ENCODE peak calls at places on chromosomes 5 and 9, in four cellular contexts. L, Y, M and G are unnamed samples.

GRCh38 chr5:89178576-89178975 is 295.6 kb upstream of the MEF2C start:
- DNase-seq in L (no peak), Y (no peak), M (no peak), G (no peak)

GRCh38 chr5:76944638-76945037 is 8.2 kb upstream of the CRHBP start:
- DNase-seq in L (no peak), Y (no peak), M (no peak), G (no peak)

GRCh38 chr9:84670801-84671153 is 1.2 kb downstream of the NTRK2 start:
- DNase-seq in L (no peak), Y (no peak), M (no peak), G (no peak)

GRCh38 chr5:57717555-57717954 is 234.9 kb upstream of the ACTBL2 start:
- DNase-seq in L (no peak), Y (no peak), M (no peak), G (no peak)

GRCh38 chr9:124764774-124765438 is 6.2 kb downstream of the NR6A1 start:
- DNase-seq in L (no peak), Y (no peak), M (no peak), G (no peak)

GRCh38 chr5:998276-998974 is 10.2 kb upstream of the NKD2 start:
- DNase-seq in L (peak; percentile 58), Y (no peak), M (no peak), G (peak; percentile 21)

GRCh38 chr5:32157078-32157477 is 17.0 kb downstream of the GOLPH3 start:
- DNase-seq in L (no peak), Y (no peak), M (no peak), G (no peak)

GRCh38 chr9:118596374-118597015 is 772.7 kb downstream of the BRINP1 start:
- DNase-seq in L (no peak), Y (no peak), M (no peak), G (no peak)

GRCh38 chr5:28399211-28399610 is 1360.8 kb upstream of the CDH9 start:
- DNase-seq in L (no peak), Y (no peak), M (no peak), G (no peak)
- TF ChIP-seq CTCF in L (no peak), Y (no peak), M (no peak), G (no peak)

GRCh38 chr5:173204185-173204979 is 30.6 kb downstream of the NKX2-5 start:
- DNase-seq in L (no peak), Y (peak; percentile 48), M (no peak), G (no peak)
- TF ChIP-seq CTCF in L (peak; percentile 57), Y (peak; percentile 65), M (peak; percentile 53), G (no peak)

GRCh38 chr9:127204771-127205470 is 59.7 kb upstream of the GARNL3 start:
- DNase-seq in L (no peak), Y (peak; percentile 45), M (no peak), G (no peak)
- TF ChIP-seq CTCF in L (no peak), Y (peak; percentile 28), M (peak; percentile 10), G (no peak)

DNA sequence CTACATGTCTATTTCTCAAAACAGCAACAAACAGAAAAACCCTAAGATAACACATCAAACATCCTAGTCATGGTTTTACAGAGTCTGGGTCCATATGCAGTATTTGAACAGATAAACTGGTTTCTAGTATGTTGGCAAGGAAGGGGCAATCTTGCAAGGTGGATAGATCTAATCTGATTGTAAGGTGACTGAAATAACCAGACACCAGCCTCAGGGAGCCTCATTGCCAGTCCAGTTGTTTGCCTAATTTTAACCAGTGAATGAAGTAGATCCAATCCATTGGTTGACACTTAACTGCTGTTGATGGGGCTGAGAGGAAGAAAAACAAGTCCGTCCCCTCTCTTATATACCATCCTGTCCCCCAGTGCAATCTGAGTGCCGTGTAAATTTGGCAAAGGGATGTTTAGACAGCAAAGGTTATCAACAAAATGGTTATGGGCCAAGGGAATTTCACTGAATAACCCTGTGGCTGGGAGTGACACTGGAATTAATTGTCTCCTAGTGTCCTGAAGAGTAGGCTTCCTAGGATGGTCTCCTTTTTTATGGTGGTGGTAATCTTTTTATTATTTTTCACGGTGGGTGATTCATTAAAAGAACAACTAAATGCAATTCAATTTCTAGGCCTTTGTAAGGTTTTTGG is 244.1 kb downstream of the PIK3R1 start:
- DNase-seq in L (no peak), Y (no peak), M (no peak), G (no peak)
- TF ChIP-seq CTCF in L (no peak), Y (no peak), M (no peak), G (no peak)

GRCh38 chr9:1837453-1838084 is 177.6 kb upstream of the SMARCA2 start:
- DNase-seq in L (no peak), Y (peak; percentile 44), M (peak; percentile 22), G (no peak)
- TF ChIP-seq CTCF in L (peak; percentile 47), Y (peak; percentile 48), M (peak; percentile 64), G (no peak)

DNA sequence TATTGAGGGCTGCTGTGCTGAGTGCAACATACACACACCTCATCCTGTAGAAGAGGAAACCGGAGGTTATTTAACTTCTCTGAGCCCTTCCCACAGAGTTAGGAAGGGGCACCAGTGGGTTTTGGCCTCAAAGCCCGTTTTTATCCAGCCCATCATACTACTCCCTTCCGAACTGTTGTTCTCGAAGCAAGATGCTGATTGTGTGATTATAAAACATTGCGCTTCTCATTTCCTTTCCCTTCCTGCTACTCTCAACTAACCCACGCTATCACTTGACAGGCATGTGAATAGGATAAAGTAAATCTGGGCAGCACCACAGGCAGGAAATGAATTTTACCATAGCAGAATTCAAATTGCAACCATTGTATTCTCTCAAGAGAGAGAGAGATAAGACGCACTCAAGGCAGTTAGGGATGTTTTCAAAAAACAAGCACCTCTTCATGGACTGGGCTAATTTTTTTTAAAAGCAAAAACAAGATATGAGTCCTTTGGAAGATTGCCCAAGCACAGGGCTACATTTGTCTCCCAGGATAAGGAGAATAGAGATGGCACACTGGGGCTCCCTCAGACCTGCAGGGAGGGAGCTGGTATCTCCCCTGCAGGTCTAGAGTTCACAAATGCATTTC is 52.6 kb downstream of the GNA14 start:
- DNase-seq in L (no peak), Y (no peak), M (no peak), G (no peak)
- TF ChIP-seq CTCF in L (no peak), Y (no peak), M (no peak), G (no peak)